ENCODE peak calls at places on chromosomes 12 and 14, in nine cellular contexts. One of them, this sample, is unnamed.

GRCh38 chr12:92690601-92691000 is 12.2 kb upstream of the PLEKHG7 start:
- DNase-seq in tibial nerve: no peak
- DNase-seq in ovary: no peak
- DNase-seq in K562: no peak
- DNase-seq in stomach: no peak
- DNase-seq in A549: no peak
- DNase-seq in esophagus muscularis mucosa: no peak
- DNase-seq in sigmoid colon: no peak
- DNase-seq in H1: no peak
- DNase-seq in this sample: no peak

GRCh38 chr14:75589896-75590295 is 11.5 kb downstream of the FLVCR2 start:
- DNase-seq in tibial nerve: no peak
- DNase-seq in ovary: no peak
- DNase-seq in K562: no peak
- DNase-seq in stomach: no peak
- DNase-seq in A549: no peak
- DNase-seq in esophagus muscularis mucosa: no peak
- DNase-seq in sigmoid colon: peak
- DNase-seq in H1: no peak
- DNase-seq in this sample: no peak

GRCh38 chr12:114092981-114093380 is 126.9 kb upstream of the RBM19 start:
- DNase-seq in tibial nerve: no peak
- DNase-seq in ovary: no peak
- DNase-seq in K562: no peak
- DNase-seq in stomach: no peak
- DNase-seq in A549: no peak
- DNase-seq in esophagus muscularis mucosa: no peak
- DNase-seq in sigmoid colon: no peak
- DNase-seq in H1: no peak
- DNase-seq in this sample: no peak

GRCh38 chr12:94721173-94721572 is 70.8 kb upstream of the TMCC3 start:
- DNase-seq in tibial nerve: no peak
- DNase-seq in ovary: no peak
- DNase-seq in K562: no peak
- DNase-seq in stomach: no peak
- DNase-seq in A549: no peak
- DNase-seq in esophagus muscularis mucosa: no peak
- DNase-seq in sigmoid colon: no peak
- DNase-seq in H1: no peak
- DNase-seq in this sample: no peak

GRCh38 chr14:90814806-90815566 is 1.2 kb downstream of the TTC7B start:
- DNase-seq in tibial nerve: no peak
- DNase-seq in ovary: no peak
- DNase-seq in K562: no peak
- DNase-seq in stomach: no peak
- DNase-seq in A549: no peak
- DNase-seq in esophagus muscularis mucosa: no peak
- DNase-seq in sigmoid colon: no peak
- DNase-seq in H1: no peak
- DNase-seq in this sample: no peak

GRCh38 chr12:71107976-71108749 is 49.6 kb downstream of the TSPAN8 start:
- DNase-seq in tibial nerve: peak
- DNase-seq in ovary: no peak
- DNase-seq in K562: no peak
- DNase-seq in stomach: no peak
- DNase-seq in A549: no peak
- DNase-seq in esophagus muscularis mucosa: no peak
- DNase-seq in sigmoid colon: no peak
- DNase-seq in H1: no peak
- DNase-seq in this sample: no peak

GRCh38 chr12:52847335-52848102 is 1.3 kb downstream of the KRT78 start:
- DNase-seq in tibial nerve: no peak
- DNase-seq in ovary: no peak
- DNase-seq in K562: no peak
- DNase-seq in stomach: peak
- DNase-seq in A549: no peak
- DNase-seq in esophagus muscularis mucosa: no peak
- DNase-seq in sigmoid colon: no peak
- DNase-seq in H1: no peak
- DNase-seq in this sample: no peak

GRCh38 chr14:105056303-105056831 is 8.9 kb downstream of the GPR132 start:
- DNase-seq in tibial nerve: no peak
- DNase-seq in ovary: no peak
- DNase-seq in K562: no peak
- DNase-seq in stomach: no peak
- DNase-seq in A549: no peak
- DNase-seq in esophagus muscularis mucosa: no peak
- DNase-seq in sigmoid colon: no peak
- DNase-seq in H1: no peak
- DNase-seq in this sample: no peak

GRCh38 chr12:114447274-114447716 is 41.4 kb upstream of the TBX5 start:
- DNase-seq in tibial nerve: no peak
- DNase-seq in ovary: no peak
- DNase-seq in K562: no peak
- DNase-seq in stomach: no peak
- DNase-seq in A549: no peak
- DNase-seq in esophagus muscularis mucosa: no peak
- DNase-seq in sigmoid colon: no peak
- DNase-seq in H1: no peak
- DNase-seq in this sample: no peak

GRCh38 chr12:122399592-122400373 is 22.7 kb downstream of the CLIP1 start:
- DNase-seq in tibial nerve: peak
- DNase-seq in ovary: peak
- DNase-seq in K562: peak
- DNase-seq in stomach: peak
- DNase-seq in A549: peak
- DNase-seq in esophagus muscularis mucosa: no peak
- DNase-seq in sigmoid colon: peak
- DNase-seq in H1: no peak
- DNase-seq in this sample: peak

GRCh38 chr12:114411081-114411836 is 5.3 kb upstream of the TBX5 start:
- DNase-seq in tibial nerve: no peak
- DNase-seq in ovary: no peak
- DNase-seq in K562: no peak
- DNase-seq in stomach: no peak
- DNase-seq in A549: no peak
- DNase-seq in esophagus muscularis mucosa: no peak
- DNase-seq in sigmoid colon: no peak
- DNase-seq in H1: no peak
- DNase-seq in this sample: no peak

GRCh38 chr12:101697197-101697929 is at the start of gene CHPT1:
- DNase-seq in tibial nerve: peak
- DNase-seq in ovary: peak
- DNase-seq in K562: peak
- DNase-seq in stomach: peak
- DNase-seq in A549: peak
- DNase-seq in esophagus muscularis mucosa: peak
- DNase-seq in sigmoid colon: peak
- DNase-seq in H1: peak
- DNase-seq in this sample: peak

GRCh38 chr14:30861200-30861599 is 13.2 kb upstream of the COCH start:
- DNase-seq in tibial nerve: no peak
- DNase-seq in ovary: no peak
- DNase-seq in K562: no peak
- DNase-seq in stomach: no peak
- DNase-seq in A549: no peak
- DNase-seq in esophagus muscularis mucosa: no peak
- DNase-seq in sigmoid colon: no peak
- DNase-seq in H1: no peak
- DNase-seq in this sample: no peak

GRCh38 chr12:24993756-24994155 is 44.9 kb upstream of the BCAT1 start:
- DNase-seq in tibial nerve: no peak
- DNase-seq in ovary: no peak
- DNase-seq in K562: no peak
- DNase-seq in stomach: no peak
- DNase-seq in A549: no peak
- DNase-seq in esophagus muscularis mucosa: no peak
- DNase-seq in sigmoid colon: no peak
- DNase-seq in H1: no peak
- DNase-seq in this sample: no peak

GRCh38 chr12:77847060-77847541 is 16.4 kb downstream of the NAV3 start:
- DNase-seq in tibial nerve: no peak
- DNase-seq in ovary: no peak
- DNase-seq in K562: no peak
- DNase-seq in stomach: no peak
- DNase-seq in A549: no peak
- DNase-seq in esophagus muscularis mucosa: no peak
- DNase-seq in sigmoid colon: no peak
- DNase-seq in H1: no peak
- DNase-seq in this sample: no peak

GRCh38 chr14:71529855-71530254 is 402.4 kb upstream of the RGS6 start:
- DNase-seq in tibial nerve: peak
- DNase-seq in ovary: peak
- DNase-seq in K562: no peak
- DNase-seq in stomach: no peak
- DNase-seq in A549: no peak
- DNase-seq in esophagus muscularis mucosa: no peak
- DNase-seq in sigmoid colon: no peak
- DNase-seq in H1: no peak
- DNase-seq in this sample: no peak

GRCh38 chr14:59127437-59127732 is 61.1 kb upstream of the DAAM1 start:
- DNase-seq in tibial nerve: no peak
- DNase-seq in ovary: no peak
- DNase-seq in K562: no peak
- DNase-seq in stomach: no peak
- DNase-seq in A549: no peak
- DNase-seq in esophagus muscularis mucosa: no peak
- DNase-seq in sigmoid colon: no peak
- DNase-seq in H1: no peak
- DNase-seq in this sample: no peak
- TF ChIP-seq CTCF in tibial nerve: no peak
- TF ChIP-seq CTCF in ovary: no peak
- TF ChIP-seq CTCF in K562: no peak
- TF ChIP-seq CTCF in stomach: no peak
- TF ChIP-seq CTCF in A549: no peak
- TF ChIP-seq CTCF in esophagus muscularis mucosa: no peak
- TF ChIP-seq CTCF in sigmoid colon: no peak
- TF ChIP-seq CTCF in H1: no peak
- TF ChIP-seq CTCF in this sample: no peak

DNA sequence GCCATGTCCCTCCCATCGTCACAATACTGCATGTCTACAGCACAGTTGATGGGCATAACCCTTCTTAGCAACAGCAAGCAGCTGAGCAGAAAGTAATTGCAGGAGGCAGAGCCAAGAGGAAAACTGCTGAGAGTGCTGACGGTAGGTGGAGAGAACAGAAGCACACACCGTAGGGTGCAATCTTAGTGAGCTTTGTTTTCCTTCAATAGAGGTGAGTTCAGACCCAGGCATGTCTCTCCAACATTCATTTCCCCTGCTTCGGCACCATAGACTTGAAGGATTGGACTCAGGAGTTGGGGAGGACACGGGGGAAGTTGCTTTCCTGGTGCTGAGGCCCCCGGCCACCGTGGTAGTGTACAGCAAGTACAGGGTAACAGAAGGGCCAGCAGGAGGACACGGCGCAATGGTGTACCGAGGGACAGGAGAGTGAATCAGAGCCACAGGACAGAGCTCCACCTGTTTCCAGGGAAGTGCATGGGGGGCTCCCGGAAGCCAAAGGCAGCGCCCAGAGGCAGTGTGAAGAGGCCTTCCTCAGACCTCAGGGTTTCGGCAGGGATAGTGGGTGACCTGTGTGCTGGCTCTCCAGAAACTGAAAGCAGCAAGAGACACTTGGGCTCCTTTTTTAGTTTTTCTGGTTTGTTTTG is 36.3 kb upstream of the SINHCAF start:
- DNase-seq in tibial nerve: no peak
- DNase-seq in ovary: no peak
- DNase-seq in K562: peak
- DNase-seq in stomach: no peak
- DNase-seq in A549: no peak
- DNase-seq in esophagus muscularis mucosa: no peak
- DNase-seq in sigmoid colon: no peak
- DNase-seq in H1: no peak
- DNase-seq in this sample: peak
- TF ChIP-seq POLR2A in tibial nerve: no peak
- TF ChIP-seq POLR2A in ovary: no peak
- TF ChIP-seq POLR2A in K562: no peak
- TF ChIP-seq POLR2A in stomach: no peak
- TF ChIP-seq POLR2A in A549: no peak
- TF ChIP-seq POLR2A in esophagus muscularis mucosa: no peak
- TF ChIP-seq POLR2A in sigmoid colon: no peak
- TF ChIP-seq POLR2A in H1: no peak
- TF ChIP-seq POLR2A in this sample: peak

DNA sequence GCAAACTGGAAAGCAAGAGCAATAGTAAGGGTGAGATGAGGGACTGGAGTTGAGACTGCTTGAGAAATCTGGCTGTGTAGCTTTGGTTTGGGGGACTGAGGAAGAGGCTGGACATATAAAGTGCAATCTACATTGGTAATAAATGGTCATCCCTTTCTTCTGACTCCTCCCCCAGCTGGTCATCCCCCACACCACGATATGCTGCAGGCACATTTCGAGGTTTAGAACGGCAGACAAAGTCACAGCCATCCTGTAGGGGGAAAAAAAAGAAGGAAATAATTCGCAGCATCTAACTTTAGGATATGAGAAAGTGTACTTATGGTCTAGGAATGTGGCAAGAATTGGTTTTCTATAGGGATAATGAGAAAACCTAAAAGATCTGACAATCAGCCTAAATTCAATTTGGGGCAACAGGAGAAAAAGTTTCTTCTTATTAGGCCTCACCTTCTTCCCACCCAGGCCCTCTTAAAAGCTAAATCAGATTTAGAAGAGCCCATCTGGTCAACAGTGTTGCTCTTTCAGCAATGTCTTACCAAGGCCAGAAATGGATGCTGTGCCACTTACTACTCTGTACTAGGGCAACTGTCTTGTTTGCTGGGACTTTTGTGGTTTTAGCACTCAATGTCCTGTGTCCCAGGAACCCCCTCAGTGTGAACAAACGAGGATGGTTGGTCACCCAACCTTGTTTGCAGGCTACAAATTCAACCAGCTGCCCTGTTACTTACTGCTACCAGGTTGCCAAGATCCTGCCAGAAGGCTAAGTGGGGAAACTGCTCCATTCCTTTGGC is 7.6 kb downstream of the M6PR start:
- DNase-seq in tibial nerve: no peak
- DNase-seq in ovary: no peak
- DNase-seq in K562: no peak
- DNase-seq in stomach: no peak
- DNase-seq in A549: no peak
- DNase-seq in esophagus muscularis mucosa: no peak
- DNase-seq in sigmoid colon: no peak
- DNase-seq in H1: no peak
- DNase-seq in this sample: no peak
- TF ChIP-seq EP300 in tibial nerve: no peak
- TF ChIP-seq EP300 in ovary: no peak
- TF ChIP-seq EP300 in K562: no peak
- TF ChIP-seq EP300 in stomach: no peak
- TF ChIP-seq EP300 in A549: no peak
- TF ChIP-seq EP300 in esophagus muscularis mucosa: no peak
- TF ChIP-seq EP300 in sigmoid colon: no peak
- TF ChIP-seq EP300 in H1: no peak
- TF ChIP-seq EP300 in this sample: no peak

DNA sequence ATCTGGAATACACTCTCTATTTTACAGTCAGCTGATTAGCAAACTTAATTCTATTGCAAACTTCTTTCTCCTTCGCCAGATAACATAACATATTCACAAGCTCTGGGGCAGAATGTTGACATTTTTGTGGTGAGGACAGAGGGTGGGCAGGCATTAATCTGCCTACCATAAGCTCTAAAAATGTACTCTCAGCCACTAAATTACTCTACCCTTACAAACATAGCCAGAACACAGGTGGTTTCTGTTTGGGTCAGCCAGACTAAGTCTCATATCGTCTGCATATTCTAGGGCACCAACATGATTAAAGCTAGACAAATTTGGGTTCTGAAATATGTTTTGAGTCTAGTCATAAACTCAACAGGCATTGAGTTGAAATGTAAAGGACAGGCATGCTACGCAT is 90.1 kb downstream of the SLC6A15 start:
- DNase-seq in tibial nerve: no peak
- DNase-seq in ovary: no peak
- DNase-seq in K562: no peak
- DNase-seq in stomach: no peak
- DNase-seq in A549: no peak
- DNase-seq in esophagus muscularis mucosa: no peak
- DNase-seq in sigmoid colon: no peak
- DNase-seq in H1: no peak
- DNase-seq in this sample: no peak
- TF ChIP-seq CTCF in tibial nerve: no peak
- TF ChIP-seq CTCF in ovary: no peak
- TF ChIP-seq CTCF in K562: no peak
- TF ChIP-seq CTCF in stomach: no peak
- TF ChIP-seq CTCF in A549: no peak
- TF ChIP-seq CTCF in esophagus muscularis mucosa: no peak
- TF ChIP-seq CTCF in sigmoid colon: no peak
- TF ChIP-seq CTCF in H1: no peak
- TF ChIP-seq CTCF in this sample: no peak

This sample was measured in transverse colon.